ENCODE peak calls at places on chromosomes 5 and 9, in five cellular contexts. S is heart right ventricle, U is pancreas, Y is astrocyte of the spinal cord, J is epithelial cell of proximal tubule. C is an unnamed sample.

GRCh38 chr5:33148076-33148501 is 292.7 kb upstream of the TARS1 start:
- DNase-seq in S (peak), U (no peak), Y (peak), J (peak), C (peak)

GRCh38 chr9:115158666-115159481 is 40.9 kb upstream of the TNC start:
- DNase-seq in S (no peak), U (no peak), Y (peak), J (peak), C (no peak)

GRCh38 chr5:37170856-37171255 is 78.3 kb downstream of the CPLANE1 start:
- DNase-seq in S (no peak), U (no peak), Y (no peak), J (no peak), C (no peak)

GRCh38 chr9:121725008-121725795 is 73.8 kb downstream of the DAB2IP start:
- DNase-seq in S (peak), U (peak), Y (peak), J (no peak), C (peak)

GRCh38 chr9:130222833-130223232 is 42.7 kb upstream of the HMCN2 start:
- DNase-seq in S (no peak), U (no peak), Y (no peak), J (no peak), C (no peak)

GRCh38 chr9:129235931-129236331 is 57.9 kb upstream of the IER5L start:
- DNase-seq in S (no peak), U (no peak), Y (no peak), J (no peak), C (no peak)

GRCh38 chr9:134606951-134607733 is 34.5 kb upstream of the COL5A1 start:
- DNase-seq in S (peak), U (peak), Y (peak), J (no peak), C (no peak)

GRCh38 chr9:118836891-118837290 is 532.3 kb downstream of the BRINP1 start:
- DNase-seq in S (no peak), U (no peak), Y (no peak), J (no peak), C (no peak)

GRCh38 chr5:2614571-2614970 is 136.9 kb downstream of the IRX2 start:
- DNase-seq in S (no peak), U (no peak), Y (no peak), J (no peak), C (no peak)

GRCh38 chr9:37449877-37450632 is 15.2 kb downstream of the ZBTB5 start:
- DNase-seq in S (no peak), U (no peak), Y (no peak), J (no peak), C (no peak)

GRCh38 chr9:81619353-81620008 is 69.9 kb downstream of the TLE1 start:
- DNase-seq in S (no peak), U (no peak), Y (peak), J (no peak), C (peak)

GRCh38 chr9:92722386-92723298 is 42.0 kb downstream of the BICD2 start:
- DNase-seq in S (peak), U (no peak), Y (no peak), J (no peak), C (no peak)

GRCh38 chr5:5886812-5887486 is 464.5 kb downstream of the ICE1 start:
- DNase-seq in S (no peak), U (peak), Y (no peak), J (no peak), C (no peak)

GRCh38 chr9:105681724-105682123 is 12.6 kb upstream of the TMEM38B start:
- DNase-seq in S (no peak), U (no peak), Y (peak), J (no peak), C (no peak)

GRCh38 chr5:61330879-61331406 is 1.1 kb upstream of the ZSWIM6 start:
- DNase-seq in S (peak), U (peak), Y (peak), J (no peak), C (no peak)

GRCh38 chr5:95731571-95732554 is 727 bp downstream of the RHOBTB3 start:
- DNase-seq in S (peak), U (peak), Y (peak), J (no peak), C (no peak)

GRCh38 chr9:127197861-127198430 is 66.6 kb upstream of the GARNL3 start:
- DNase-seq in S (no peak), U (no peak), Y (no peak), J (no peak), C (no peak)

GRCh38 chr5:177490311-177490991 is 7.0 kb downstream of the PDLIM7 start:
- DNase-seq in S (no peak), U (no peak), Y (no peak), J (no peak), C (no peak)

GRCh38 chr5:177487144-177487543 is 10.3 kb downstream of the PDLIM7 start:
- DNase-seq in S (no peak), U (no peak), Y (no peak), J (no peak), C (no peak)

GRCh38 chr5:177490992-177491391 is 6.4 kb downstream of the PDLIM7 start:
- DNase-seq in S (no peak), U (no peak), Y (no peak), J (no peak), C (no peak)

GRCh38 chr5:177487975-177488374 is 9.4 kb downstream of the PDLIM7 start:
- DNase-seq in S (no peak), U (no peak), Y (no peak), J (no peak), C (no peak)

DNA sequence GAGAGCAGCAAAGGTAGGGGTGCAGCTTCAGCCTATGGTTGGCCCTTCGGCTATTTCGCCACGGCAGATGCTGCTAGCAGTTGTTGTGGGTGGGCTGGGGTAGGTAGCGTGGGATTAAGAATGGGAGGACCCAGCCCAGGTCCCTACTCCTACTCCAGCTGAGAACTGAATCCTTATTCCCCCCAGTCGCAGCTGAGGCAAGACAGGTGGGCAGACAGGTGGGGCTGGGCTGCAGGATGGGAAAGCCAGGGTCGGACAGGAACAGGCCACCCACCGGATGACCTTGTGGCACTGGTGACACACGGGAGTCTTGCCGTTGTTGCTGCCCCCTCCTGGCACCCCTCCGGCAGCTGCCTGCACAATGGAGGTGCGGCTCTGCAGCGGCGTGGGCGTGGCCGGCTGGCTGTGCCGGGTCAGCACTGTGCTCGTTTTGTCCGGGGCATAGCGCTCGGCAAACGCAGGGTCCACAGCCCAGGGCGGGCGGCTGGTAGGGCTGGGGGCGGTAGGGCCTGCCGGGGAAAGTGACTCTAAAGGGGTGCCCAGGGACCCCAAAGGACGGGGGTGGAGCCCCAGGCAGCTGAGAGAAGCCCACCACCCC is 8.2 kb downstream of the PDLIM7 start:
- DNase-seq in S (no peak), U (no peak), Y (no peak), J (no peak), C (no peak)
- H3K4me3 ChIP-seq in S (no peak), U (no peak), Y (no peak), J (no peak), C (no peak)

GRCh38 chr5:125834438-125835147 is 588.6 kb upstream of the GRAMD2B start:
- DNase-seq in S (no peak), U (no peak), Y (no peak), J (no peak), C (no peak)

DNA sequence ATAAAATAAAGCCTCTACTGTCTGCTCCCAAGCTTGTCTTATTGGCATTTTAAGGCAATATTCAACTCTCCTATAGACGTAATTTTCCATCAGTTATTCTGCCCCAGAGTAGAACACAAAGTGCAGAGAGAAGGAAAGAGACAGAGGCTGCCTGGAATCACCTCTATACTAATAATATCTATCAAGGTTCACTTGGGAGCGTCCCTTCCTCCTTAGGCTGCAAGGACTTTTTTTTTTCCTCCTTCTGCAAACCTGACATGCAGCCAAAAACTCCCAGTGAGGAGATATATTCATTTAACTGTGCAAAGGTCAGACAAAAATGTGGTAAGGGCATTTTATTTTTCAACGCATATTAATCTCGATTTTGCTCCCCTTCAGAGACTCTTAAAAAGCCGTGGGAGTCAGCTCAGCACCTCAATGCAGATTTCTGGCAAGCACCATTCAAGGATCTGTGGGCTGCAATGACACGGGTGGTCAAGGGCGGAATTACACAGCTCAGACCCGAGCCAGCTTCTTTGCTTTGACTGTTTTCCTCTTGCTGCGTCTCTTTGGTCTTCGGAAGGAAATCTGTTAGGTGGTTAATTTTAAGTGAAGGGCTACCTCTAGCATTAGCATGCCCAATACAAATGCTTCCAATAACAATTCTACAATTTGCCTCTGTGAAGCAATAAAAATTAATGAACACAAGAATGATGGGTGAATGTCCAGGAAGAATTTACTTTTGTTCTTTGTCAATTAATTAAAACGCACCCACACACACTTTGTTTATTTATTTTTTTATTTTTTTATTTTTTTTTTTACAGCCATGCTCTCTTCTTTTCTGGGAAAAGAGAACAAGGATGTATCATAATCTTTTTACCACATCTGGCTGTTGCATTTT is 587.7 kb upstream of the GRAMD2B start:
- DNase-seq in S (peak), U (peak), Y (peak), J (no peak), C (no peak)
- H3K4me3 ChIP-seq in S (no peak), U (no peak), Y (no peak), J (no peak), C (no peak)

DNA sequence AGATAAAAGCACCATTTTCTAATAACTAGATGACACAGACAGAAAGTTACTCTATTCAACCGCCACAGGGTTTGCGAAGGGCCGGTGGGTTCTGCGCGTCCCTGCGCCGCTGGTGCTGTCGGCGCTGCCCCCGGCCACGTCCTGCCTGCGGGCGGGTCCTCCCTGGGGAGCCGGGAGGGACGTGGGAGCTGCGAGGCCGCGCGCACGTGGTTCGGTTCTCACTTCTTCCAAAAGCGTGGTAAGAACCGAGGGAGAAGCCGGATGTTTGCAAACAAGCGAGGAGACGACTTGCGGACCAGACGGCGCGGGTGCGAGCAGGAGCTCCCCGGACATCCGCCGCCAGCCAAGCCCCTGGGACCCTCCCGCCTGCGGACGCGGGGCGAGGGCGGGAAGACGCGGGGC is 12.5 kb downstream of the BTNL9 start:
- DNase-seq in S (peak), U (no peak), Y (no peak), J (no peak), C (no peak)
- H3K4me3 ChIP-seq in S (no peak), U (no peak), Y (no peak), J (peak), C (no peak)

DNA sequence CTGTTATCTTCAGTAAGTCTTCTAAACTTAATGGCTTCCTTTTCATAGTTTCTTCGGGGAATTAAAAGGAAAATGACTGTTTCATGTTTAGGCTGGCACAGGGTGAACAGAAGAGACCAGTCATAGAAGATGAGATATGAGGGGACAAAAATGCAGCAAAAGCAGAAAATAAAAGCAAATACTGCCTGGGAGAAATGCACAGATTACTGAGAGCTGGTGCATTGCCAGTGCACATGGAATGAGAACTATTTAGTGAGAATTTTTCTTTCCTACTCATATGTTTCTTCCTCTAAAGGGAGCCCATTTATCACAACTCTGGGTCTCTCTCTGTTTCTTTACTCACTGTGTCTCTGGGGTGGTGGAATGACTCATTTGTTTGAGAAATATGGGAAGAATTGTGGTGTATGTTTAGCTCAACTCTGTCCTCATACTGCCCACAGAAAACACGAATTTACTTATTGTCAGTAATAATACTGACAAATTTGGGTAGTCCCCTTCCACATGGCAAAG is 25.9 kb upstream of the ANKRD55 start:
- DNase-seq in S (no peak), U (no peak), Y (peak), J (no peak), C (peak)
- H3K4me3 ChIP-seq in S (no peak), U (no peak), Y (no peak), J (no peak), C (no peak)

GRCh38 chr5:132209901-132210545 is 17.6 kb downstream of the P4HA2 start:
- DNase-seq in S (no peak), U (no peak), Y (no peak), J (no peak), C (no peak)

GRCh38 chr5:132210944-132211343 is 16.7 kb downstream of the P4HA2 start:
- DNase-seq in S (no peak), U (no peak), Y (no peak), J (no peak), C (no peak)

GRCh38 chr5:132207783-132208182 is 19.9 kb downstream of the P4HA2 start:
- DNase-seq in S (no peak), U (no peak), Y (peak), J (no peak), C (no peak)

GRCh38 chr5:132206782-132207181 is 20.9 kb downstream of the P4HA2 start:
- DNase-seq in S (no peak), U (no peak), Y (no peak), J (no peak), C (no peak)

GRCh38 chr5:132209131-132209530 is 18.5 kb downstream of the P4HA2 start:
- DNase-seq in S (no peak), U (no peak), Y (peak), J (no peak), C (no peak)
- H3K4me3 ChIP-seq in S (no peak), U (no peak), Y (no peak), J (no peak), C (no peak)

GRCh38 chr5:160468576-160468975 is 46.9 kb downstream of the PTTG1 start:
- DNase-seq in S (no peak), U (no peak), Y (no peak), J (no peak), C (no peak)

GRCh38 chr5:160469156-160470144 is 47.8 kb downstream of the PTTG1 start:
- DNase-seq in S (no peak), U (no peak), Y (no peak), J (no peak), C (no peak)

GRCh38 chr5:160466121-160466520 is 44.5 kb downstream of the PTTG1 start:
- DNase-seq in S (no peak), U (no peak), Y (no peak), J (no peak), C (no peak)

GRCh38 chr5:160466889-160467554 is 45.4 kb downstream of the PTTG1 start:
- DNase-seq in S (peak), U (no peak), Y (no peak), J (no peak), C (no peak)

DNA sequence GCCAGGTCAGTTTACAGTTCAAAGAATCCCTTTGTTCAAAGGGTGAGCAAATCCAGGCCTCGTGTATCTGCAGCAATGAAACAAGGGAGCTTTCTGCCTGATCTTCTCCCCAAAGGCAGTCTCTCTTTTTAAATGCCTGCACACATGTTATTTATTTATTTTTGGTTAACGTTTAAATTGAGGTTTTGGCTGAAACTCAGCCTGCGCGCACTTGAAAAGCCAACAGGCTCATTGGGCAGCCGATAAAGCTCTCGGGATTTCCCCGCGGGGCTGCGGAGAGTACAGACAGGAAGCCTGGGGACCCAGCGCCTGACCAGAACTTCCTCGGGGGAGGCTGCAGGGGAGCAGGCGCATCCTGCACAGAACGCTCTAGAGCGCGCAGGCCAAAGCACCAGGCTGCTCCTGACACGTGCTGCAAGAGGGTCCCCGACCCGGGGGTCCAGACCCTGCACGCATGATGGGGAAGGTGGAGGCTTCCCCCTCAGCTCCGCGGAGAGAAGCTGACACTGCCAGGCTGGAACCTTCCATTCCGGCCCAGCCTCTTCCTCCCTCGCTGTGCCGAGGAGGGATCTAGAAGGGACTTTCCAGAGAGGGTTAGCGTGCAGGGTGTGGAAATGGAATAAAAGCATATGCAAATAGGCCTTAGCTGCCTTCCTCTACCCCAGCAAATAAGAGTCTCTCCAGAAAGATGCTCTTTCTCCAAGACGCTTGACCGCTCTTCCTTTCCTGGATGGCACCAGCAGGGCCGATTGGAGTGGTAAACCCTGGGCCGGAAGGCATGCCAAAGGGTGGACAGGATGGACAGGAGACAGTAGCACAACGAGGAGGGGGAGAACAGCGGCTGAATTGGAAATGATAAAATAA is 46.1 kb downstream of the PTTG1 start:
- DNase-seq in S (peak), U (peak), Y (peak), J (peak), C (peak)
- H3K4me3 ChIP-seq in S (no peak), U (no peak), Y (peak), J (peak), C (peak)

GRCh38 chr5:141369994-141370848 is at the start of gene PCDHGB3:
- DNase-seq in S (no peak), U (no peak), Y (peak), J (no peak), C (no peak)
- H3K4me3 ChIP-seq in S (no peak), U (no peak), Y (peak), J (peak), C (peak)

C was measured in HFF-Myc.